ENCODE peak calls at places on chromosomes 6 and 20, in seven cellular contexts. Y, U, N, D, A, O and Z are unnamed samples.
A peak's percentile ranks its signal among the peaks of the same experiment; 100 is the strongest.

GRCh38 chr6:3376888-3377535 is 79.8 kb downstream of the SLC22A23 start:
- DNase-seq in Y (no peak), U (no peak), N (no peak), D (no peak), A (no peak), O (no peak), Z (no peak)

GRCh38 chr6:151387581-151387980 is 3.8 kb downstream of the ZBTB2 start:
- DNase-seq in Y (no peak), U (no peak), N (no peak), D (no peak), A (peak; percentile 84), O (no peak), Z (no peak)

GRCh38 chr6:16544006-16544405 is 217.3 kb downstream of the ATXN1 start:
- DNase-seq in Y (peak; percentile 56), U (no peak), N (no peak), D (no peak), A (peak; percentile 36), O (no peak), Z (no peak)

GRCh38 chr6:131054392-131055250 is 8.4 kb downstream of the EPB41L2 start:
- DNase-seq in Y (no peak), U (no peak), N (no peak), D (no peak), A (no peak), O (no peak), Z (no peak)

GRCh38 chr20:23508896-23509579 is 18.1 kb downstream of the CST8 start:
- DNase-seq in Y (no peak), U (no peak), N (no peak), D (no peak), A (no peak), O (no peak), Z (no peak)

GRCh38 chr6:31581511-31582229 is 554 bp downstream of the LTB start:
- DNase-seq in Y (no peak), U (peak; percentile 41), N (no peak), D (no peak), A (no peak), O (peak; percentile 32), Z (no peak)

GRCh38 chr6:29255530-29255929 is 46.0 kb upstream of the OR14J1 start:
- DNase-seq in Y (no peak), U (no peak), N (no peak), D (no peak), A (no peak), O (no peak), Z (no peak)

GRCh38 chr6:116217069-116217468 is 36.8 kb downstream of the TSPYL4 start:
- DNase-seq in Y (no peak), U (no peak), N (peak; percentile 47), D (peak; percentile 24), A (peak; percentile 11), O (no peak), Z (no peak)

GRCh38 chr6:5173862-5174643 is 86.7 kb downstream of the LYRM4 start:
- DNase-seq in Y (no peak), U (no peak), N (peak; percentile 95), D (no peak), A (no peak), O (no peak), Z (peak; percentile 57)

GRCh38 chr20:15320941-15321340 is 983.5 kb upstream of the FLRT3 start:
- DNase-seq in Y (no peak), U (no peak), N (no peak), D (no peak), A (no peak), O (no peak), Z (no peak)

GRCh38 chr6:89702349-89702748 is 63.8 kb upstream of the LYRM2 start:
- DNase-seq in Y (no peak), U (no peak), N (no peak), D (no peak), A (no peak), O (no peak), Z (no peak)

GRCh38 chr6:133752129-133752528 is 136.8 kb upstream of the TCF21 start:
- DNase-seq in Y (no peak), U (no peak), N (no peak), D (no peak), A (no peak), O (no peak), Z (no peak)

GRCh38 chr6:3001773-3002293 is 2.1 kb downstream of the NQO2 start:
- DNase-seq in Y (no peak), U (no peak), N (peak; percentile 86), D (peak; percentile 71), A (peak; percentile 53), O (no peak), Z (peak; percentile 74)

GRCh38 chr6:150371356-150371755 is 2.5 kb downstream of the IYD start:
- DNase-seq in Y (no peak), U (no peak), N (no peak), D (no peak), A (no peak), O (no peak), Z (no peak)

GRCh38 chr6:43883698-43884659 is 114.0 kb downstream of the VEGFA start:
- DNase-seq in Y (no peak), U (no peak), N (no peak), D (no peak), A (no peak), O (no peak), Z (peak; percentile 75)

GRCh38 chr6:53658992-53659391 is 6.6 kb downstream of the KLHL31 start:
- DNase-seq in Y (no peak), U (no peak), N (no peak), D (no peak), A (no peak), O (no peak), Z (no peak)

GRCh38 chr20:25399038-25399430 is 8.4 kb upstream of the ABHD12 start:
- DNase-seq in Y (no peak), U (no peak), N (peak; percentile 61), D (peak; percentile 68), A (peak; percentile 49), O (no peak), Z (peak; percentile 48)

GRCh38 chr6:140360651-140361050 is 986.2 kb upstream of the CITED2 start:
- DNase-seq in Y (no peak), U (no peak), N (no peak), D (no peak), A (peak; percentile 48), O (no peak), Z (no peak)

GRCh38 chr6:132464538-132465256 is 48.2 kb downstream of the STX7 start:
- DNase-seq in Y (no peak), U (no peak), N (no peak), D (no peak), A (peak; percentile 25), O (no peak), Z (no peak)

GRCh38 chr20:55354700-55355099 is 650.6 kb downstream of the CBLN4 start:
- DNase-seq in Y (no peak), U (no peak), N (no peak), D (no peak), A (no peak), O (no peak), Z (no peak)

GRCh38 chr20:22663528-22664025 is 79.2 kb upstream of the FOXA2 start:
- DNase-seq in Y (no peak), U (no peak), N (no peak), D (no peak), A (no peak), O (no peak), Z (no peak)

GRCh38 chr6:71394001-71394432 is 105.4 kb downstream of the OGFRL1 start:
- DNase-seq in Y (no peak), U (no peak), N (no peak), D (no peak), A (peak; percentile 67), O (no peak), Z (no peak)

GRCh38 chr20:13173201-13173600 is 47.9 kb upstream of the ISM1 start:
- DNase-seq in Y (no peak), U (no peak), N (no peak), D (no peak), A (no peak), O (no peak), Z (no peak)

GRCh38 chr6:46491201-46491788 is at the start of gene RCAN2:
- DNase-seq in Y (peak; percentile 77), U (peak; percentile 73), N (peak; percentile 68), D (peak; percentile 29), A (no peak), O (peak; percentile 27), Z (peak; percentile 58)

GRCh38 chr6:20313086-20313485 is 88.6 kb upstream of the E2F3 start:
- DNase-seq in Y (no peak), U (no peak), N (no peak), D (no peak), A (no peak), O (no peak), Z (no peak)

GRCh38 chr6:41785689-41786450 is 1.6 kb upstream of the TOMM6 start:
- DNase-seq in Y (peak; percentile 35), U (no peak), N (no peak), D (no peak), A (no peak), O (no peak), Z (no peak)

GRCh38 chr20:59010995-59011873 is 4.2 kb upstream of the CTSZ start:
- DNase-seq in Y (no peak), U (no peak), N (no peak), D (no peak), A (peak; percentile 91), O (no peak), Z (no peak)

GRCh38 chr6:95248501-95248900 is 328.8 kb upstream of the MANEA start:
- DNase-seq in Y (no peak), U (no peak), N (no peak), D (no peak), A (no peak), O (no peak), Z (no peak)

GRCh38 chr6:170260686-170261085 is 30.2 kb downstream of the DLL1 start:
- DNase-seq in Y (no peak), U (no peak), N (no peak), D (peak; percentile 21), A (no peak), O (no peak), Z (no peak)
- TF ChIP-seq CTCF in Y (no peak), U (no peak), N (no peak), D (peak; percentile 60), A (no peak), O (no peak), Z (peak; percentile 14)

DNA sequence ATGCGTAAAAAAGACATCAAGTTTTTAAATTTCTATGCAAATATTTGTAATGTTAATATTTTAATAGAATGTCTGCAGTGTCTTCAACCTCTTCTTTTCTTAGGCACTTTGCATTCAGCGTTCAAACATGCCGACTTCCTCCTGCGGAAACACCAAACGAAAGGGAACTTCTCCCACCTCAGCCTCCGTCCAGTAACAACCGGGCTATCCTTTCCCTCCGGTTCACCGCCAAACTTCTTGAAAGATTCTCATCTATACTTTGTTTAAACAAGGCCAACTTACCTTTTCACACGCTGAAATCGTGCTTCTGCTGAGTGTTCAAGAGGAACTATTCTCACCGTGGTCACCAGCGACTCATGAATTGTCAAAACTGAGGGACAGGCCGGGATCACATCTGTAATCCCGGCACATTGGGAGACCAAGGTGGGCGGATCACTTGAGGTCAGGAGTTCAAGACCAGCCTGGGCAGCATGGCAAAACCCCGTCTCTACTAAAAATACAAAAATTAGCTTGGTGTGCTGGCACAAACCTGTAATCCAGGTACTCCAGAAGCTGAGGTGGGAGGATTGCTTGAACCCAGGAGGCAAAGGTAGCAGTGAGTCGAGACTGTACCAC is 44.8 kb downstream of the GJA1 start:
- DNase-seq in Y (no peak), U (no peak), N (no peak), D (peak; percentile 36), A (no peak), O (no peak), Z (no peak)
- TF ChIP-seq CTCF in Y (no peak), U (no peak), N (no peak), D (no peak), A (no peak), O (no peak), Z (no peak)

GRCh38 chr6:25469797-25470388 is 182.1 kb upstream of the SCGN start:
- DNase-seq in Y (no peak), U (no peak), N (no peak), D (no peak), A (no peak), O (no peak), Z (no peak)
- TF ChIP-seq CTCF in Y (peak; percentile 7), U (no peak), N (peak; percentile 13), D (peak; percentile 16), A (peak; percentile 16), O (no peak), Z (no peak)

GRCh38 chr20:37243076-37243936 is 18.3 kb downstream of the GHRH start:
- DNase-seq in Y (no peak), U (no peak), N (no peak), D (no peak), A (no peak), O (no peak), Z (no peak)
- TF ChIP-seq CTCF in Y (no peak), U (no peak), N (no peak), D (peak; percentile 23), A (no peak), O (no peak), Z (no peak)